ENCODE peak calls at places on chromosome X, in ten cellular contexts. F is transverse colon, K is GM12878, Z is suprapubic skin, O is stomach, R is sigmoid colon, M is SK-N-SH, L is HepG2, D is K562, G is H1. I is an unnamed sample.
A peak's percentile ranks its signal among the peaks of the same experiment; 100 is the strongest.

GRCh38 chrX:15529165-15529564 is 28.6 kb downstream of the BMX start:
- DNase-seq in F (no peak), K (no peak), Z (no peak), O (no peak), R (no peak), M (no peak), L (no peak), D (no peak), G (no peak), I (no peak)

GRCh38 chrX:138929905-138930304 is 218.4 kb upstream of the FGF13 start:
- DNase-seq in F (no peak), K (no peak), Z (no peak), O (no peak), R (no peak), M (no peak), L (no peak), D (peak; percentile 47), G (no peak), I (no peak)

GRCh38 chrX:102976793-102977495 is 39.9 kb downstream of the RAB40AL start:
- DNase-seq in F (no peak), K (no peak), Z (no peak), O (no peak), R (no peak), M (no peak), L (no peak), D (no peak), G (no peak), I (no peak)

GRCh38 chrX:134764202-134764785 is 106.0 kb upstream of the PLAC1 start:
- DNase-seq in F (no peak), K (no peak), Z (no peak), O (no peak), R (no peak), M (peak; percentile 66), L (peak; percentile 64), D (peak; percentile 59), G (no peak), I (no peak)

GRCh38 chrX:77160301-77160700 is 286.9 kb upstream of the FGF16 start:
- DNase-seq in F (no peak), K (no peak), Z (no peak), O (no peak), R (no peak), M (no peak), L (no peak), D (peak; percentile 5), G (peak; percentile 7), I (peak; percentile 38)

GRCh38 chrX:75181721-75182120 is 25.6 kb upstream of the ABCB7 start:
- DNase-seq in F (no peak), K (no peak), Z (no peak), O (no peak), R (no peak), M (no peak), L (no peak), D (no peak), G (no peak), I (no peak)

GRCh38 chrX:63884821-63885790 is 100.1 kb upstream of the ARHGEF9 start:
- DNase-seq in F (no peak), K (no peak), Z (no peak), O (no peak), R (no peak), M (no peak), L (no peak), D (no peak), G (no peak), I (no peak)

GRCh38 chrX:155028192-155028591 is 1.5 kb downstream of the FUNDC2 start:
- DNase-seq in F (no peak), K (no peak), Z (no peak), O (no peak), R (no peak), M (no peak), L (no peak), D (peak; percentile 38), G (no peak), I (no peak)

GRCh38 chrX:47644557-47645091 is 5.7 kb downstream of the ELK1 start:
- DNase-seq in F (no peak), K (no peak), Z (no peak), O (no peak), R (no peak), M (peak; percentile 65), L (no peak), D (peak; percentile 39), G (no peak), I (no peak)

GRCh38 chrX:34849371-34849770 is 93.2 kb upstream of the FAM47B start:
- DNase-seq in F (no peak), K (no peak), Z (no peak), O (no peak), R (no peak), M (no peak), L (no peak), D (no peak), G (no peak), I (no peak)

GRCh38 chrX:19389217-19389616 is 45.5 kb downstream of the PDHA1 start:
- DNase-seq in F (no peak), K (no peak), Z (no peak), O (peak; percentile 7), R (no peak), M (no peak), L (no peak), D (no peak), G (no peak), I (no peak)

GRCh38 chrX:141142946-141143345 is 34.0 kb downstream of the LDOC1 start:
- DNase-seq in F (no peak), K (no peak), Z (no peak), O (no peak), R (no peak), M (no peak), L (no peak), D (no peak), G (no peak), I (no peak)

DNA sequence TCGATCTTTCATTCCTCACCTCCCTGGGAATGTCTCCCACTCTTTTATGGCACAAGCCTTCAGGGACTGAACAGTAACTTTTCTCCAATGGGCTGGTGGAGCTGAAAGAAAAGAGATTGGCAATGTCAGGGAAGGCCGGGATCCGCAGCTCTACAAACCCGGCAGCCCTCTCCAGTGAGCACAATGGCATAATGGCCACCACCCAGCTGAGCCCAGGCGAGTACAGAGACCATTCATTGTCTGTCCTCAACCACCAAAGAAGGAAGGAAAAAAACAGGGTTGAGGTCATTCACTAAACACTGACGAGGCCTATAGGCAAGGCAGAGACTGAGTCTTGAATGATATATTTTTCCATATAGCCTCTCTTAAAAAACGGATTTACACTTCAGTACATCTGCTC is 3.6 kb downstream of the GEMIN8 start:
- DNase-seq in F (no peak), K (no peak), Z (no peak), O (no peak), R (no peak), M (no peak), L (no peak), D (no peak), G (no peak), I (no peak)
- TF ChIP-seq EP300 in F (no peak), K (no peak), Z (no peak), O (no peak), R (no peak), M (no peak), L (no peak), D (no peak), G (no peak), I (no peak)

DNA sequence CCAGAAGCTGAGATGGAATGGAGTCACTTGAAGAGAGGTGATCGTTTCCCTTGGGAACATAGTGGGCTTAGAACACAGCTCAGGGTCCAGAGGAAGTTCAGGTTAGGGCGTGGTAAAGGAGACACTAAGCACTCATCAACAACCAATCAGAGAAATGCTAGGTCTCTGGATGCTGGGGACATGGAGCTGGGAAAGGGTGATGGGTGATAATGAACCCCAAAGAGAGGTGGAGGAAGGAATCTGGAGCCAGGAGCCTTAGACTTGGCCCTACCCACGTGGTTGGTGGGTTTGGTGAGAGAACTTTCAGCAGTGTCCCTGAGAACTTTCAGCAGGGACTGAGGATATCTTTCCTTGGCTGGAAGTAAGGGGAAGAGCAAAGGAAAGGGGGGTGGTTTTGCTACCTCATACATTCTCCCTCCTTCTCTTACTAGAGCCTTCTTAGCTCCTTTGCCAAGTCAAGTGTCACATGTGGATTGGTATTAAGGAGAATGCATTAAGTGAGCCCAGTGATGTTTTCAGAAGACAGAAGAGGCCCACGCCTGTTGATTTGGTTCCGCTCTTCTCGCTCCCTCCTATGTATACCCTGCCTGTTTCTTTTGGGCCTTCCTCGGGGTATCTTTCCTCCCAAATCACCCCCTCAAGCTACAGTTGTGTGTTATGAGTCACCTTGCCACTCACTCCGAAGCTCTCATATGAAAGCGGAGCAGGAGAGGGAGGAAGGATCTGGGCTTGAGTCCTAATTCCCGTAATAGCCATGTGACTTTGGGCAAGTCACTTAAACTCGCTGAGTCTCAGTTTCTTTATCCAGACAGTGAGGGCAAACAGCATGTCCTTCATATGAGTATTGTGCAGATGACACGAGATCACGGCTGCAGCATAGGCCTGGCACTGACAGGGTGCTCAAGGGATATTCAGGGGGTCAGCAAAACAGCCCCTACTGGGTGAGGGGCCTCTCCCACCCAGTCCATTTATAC is 63.1 kb downstream of the TSC22D3 start:
- DNase-seq in F (peak; percentile 47), K (no peak), Z (no peak), O (no peak), R (peak; percentile 76), M (no peak), L (no peak), D (no peak), G (no peak), I (peak; percentile 68)
- TF ChIP-seq POLR2AphosphoS5 in F (peak; percentile 64), K (peak; percentile 58), Z (peak; percentile 21), O (peak; percentile 29), R (peak; percentile 50), M (no peak), L (no peak), D (no peak), G (no peak), I (peak; percentile 69)

DNA sequence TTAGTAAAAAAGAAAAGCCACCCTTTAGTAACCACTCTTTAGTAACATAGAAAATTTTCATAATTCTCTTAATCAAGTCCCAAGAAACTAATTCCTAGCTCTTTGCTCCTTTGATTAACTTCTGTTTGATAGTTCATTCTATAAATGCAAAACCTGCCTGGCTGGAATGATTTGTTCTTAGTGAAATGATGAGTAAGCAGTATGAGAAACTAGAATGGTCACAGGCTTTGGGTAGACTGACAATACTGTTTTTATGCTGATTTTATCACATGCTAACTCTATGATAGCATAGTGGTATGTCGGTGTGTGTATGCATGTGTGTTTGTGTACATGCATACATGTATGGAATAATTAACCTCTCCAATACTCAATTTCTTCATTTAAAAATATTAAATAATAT is 81.2 kb downstream of the SYTL5 start:
- DNase-seq in F (no peak), K (no peak), Z (no peak), O (no peak), R (no peak), M (no peak), L (no peak), D (no peak), G (no peak), I (no peak)
- TF ChIP-seq EP300 in F (no peak), K (no peak), Z (no peak), O (no peak), R (no peak), M (no peak), L (no peak), D (no peak), G (no peak), I (no peak)

DNA sequence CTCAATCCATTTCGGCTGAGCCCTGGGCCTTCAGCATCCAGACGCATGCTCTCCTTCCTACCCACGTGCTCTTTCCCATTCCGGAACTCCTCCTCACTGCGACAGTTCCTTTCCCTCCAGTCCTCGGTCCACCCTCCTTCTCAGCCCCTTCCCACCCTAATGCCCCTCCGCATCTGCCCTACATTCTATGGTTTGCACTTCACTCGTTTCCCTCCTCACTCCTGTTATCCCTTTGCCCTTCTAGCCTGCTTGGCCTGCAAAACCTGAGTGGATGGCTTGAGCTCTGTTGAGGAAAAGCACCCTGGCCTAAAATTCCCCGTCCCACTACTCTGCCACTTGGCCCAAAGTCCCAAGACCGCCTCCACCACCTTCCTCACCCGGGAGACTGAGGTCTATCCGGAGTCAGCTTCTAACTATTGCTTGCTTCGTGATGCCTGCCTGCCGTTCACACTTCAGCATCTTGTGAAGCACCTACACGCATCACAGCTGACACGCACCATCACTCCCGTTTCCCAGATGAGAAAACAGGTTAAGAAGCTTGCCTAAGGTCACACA is 38.6 kb downstream of the MAP7D3 start:
- DNase-seq in F (no peak), K (no peak), Z (no peak), O (no peak), R (peak; percentile 67), M (no peak), L (no peak), D (no peak), G (no peak), I (no peak)
- TF ChIP-seq POLR2AphosphoS5 in F (no peak), K (no peak), Z (no peak), O (no peak), R (no peak), M (no peak), L (no peak), D (no peak), G (no peak), I (no peak)